ENCODE peak calls at places on chromosome 6, in ten cellular contexts. N is RPMI8226; E is NCI-H748 treated with DMSO at 0.1 percent for 48 hours; Y is activated CD4-positive, alpha-beta memory T cell treated with anti-CD3 and anti-CD28 coated beads for 36 hours; A is amniotic epithelial cell; I is activated B cell treated with CpG ODN at 0.5 μM for 24 hours; G is foreskin melanocyte; O is heart left ventricle; R is stimulated activated CD4-positive, alpha-beta T cell treated with anti-CD3 and anti-CD28 coated beads, Interleukin-1b, Interleukin-23, amount 100 ng/mL, for 4 hours; K is globus pallidus. W is an unnamed sample.

GRCh38 chr6:157438611-157439109 is 57.7 kb downstream of the ZDHHC14 start:
- DNase-seq in I (no peak), A (no peak), Y (no peak), O (no peak), G (no peak), K (no peak), N (no peak), E (no peak), R (no peak), W (no peak)

GRCh38 chr6:136117081-136117480 is 133.0 kb downstream of the MTFR2 start:
- DNase-seq in R (no peak), O (no peak), I (no peak), K (no peak), Y (no peak), G (no peak), E (no peak), A (no peak), N (no peak), W (no peak)

GRCh38 chr6:112311950-112312547 is 35.1 kb upstream of the RFPL4B start:
- DNase-seq in G (no peak), Y (peak), K (no peak), I (no peak), A (no peak), N (peak), O (no peak), R (no peak), E (peak), W (peak)

GRCh38 chr6:105678516-105678915 is 275.6 kb upstream of the PREP start:
- DNase-seq in N (no peak), A (peak), K (no peak), G (no peak), E (no peak), O (no peak), I (no peak), R (no peak), Y (no peak), W (no peak)

GRCh38 chr6:137823826-137824501 is 43.1 kb upstream of the TNFAIP3 start:
- DNase-seq in O (peak), G (peak), N (no peak), E (peak), R (peak), A (peak), Y (peak), K (peak), I (no peak), W (peak)

GRCh38 chr6:128659878-128660622 is 139.7 kb upstream of the PTPRK start:
- DNase-seq in Y (no peak), I (no peak), O (no peak), N (no peak), A (peak), R (no peak), G (no peak), K (no peak), E (no peak), W (no peak)

GRCh38 chr6:34526241-34526972 is 29.7 kb downstream of the SPDEF start:
- DNase-seq in E (no peak), R (no peak), Y (no peak), G (no peak), O (peak), I (no peak), A (peak), N (no peak), K (no peak), W (no peak)

GRCh38 chr6:5215799-5216198 is 45.0 kb downstream of the LYRM4 start:
- DNase-seq in O (no peak), N (no peak), A (no peak), I (no peak), R (no peak), Y (no peak), K (no peak), G (no peak), E (no peak), W (no peak)

GRCh38 chr6:32192608-32193039 is at the start of gene GPSM3:
- DNase-seq in E (no peak), G (peak), O (peak), N (peak), A (peak), R (peak), I (peak), Y (peak), K (no peak), W (peak)

GRCh38 chr6:154814063-154814462 is 80.8 kb downstream of the SCAF8 start:
- DNase-seq in O (no peak), A (no peak), K (no peak), Y (no peak), G (no peak), E (no peak), I (no peak), R (no peak), N (no peak), W (no peak)

GRCh38 chr6:47097092-47097945 is 55.2 kb upstream of the ADGRF1 start:
- DNase-seq in I (no peak), Y (peak), E (peak), R (no peak), G (peak), A (peak), O (peak), N (peak), K (peak), W (peak)

GRCh38 chr6:87334683-87335082 is 5.6 kb upstream of the GJB7 start:
- DNase-seq in I (no peak), N (no peak), O (no peak), A (no peak), Y (no peak), G (no peak), K (no peak), R (no peak), E (no peak), W (no peak)

GRCh38 chr6:37142047-37142614 is 27.8 kb upstream of the PIM1 start:
- DNase-seq in O (no peak), K (no peak), N (no peak), A (peak), Y (no peak), G (no peak), I (no peak), R (no peak), E (no peak), W (no peak)

GRCh38 chr6:51569594-51569993 is 517.8 kb downstream of the PKHD1 start:
- DNase-seq in Y (no peak), I (no peak), K (no peak), E (no peak), G (no peak), A (no peak), O (no peak), R (no peak), N (no peak), W (no peak)

GRCh38 chr6:159935633-159936032 is 33.2 kb upstream of the IGF2R start:
- DNase-seq in N (no peak), A (peak), E (no peak), K (no peak), G (no peak), I (no peak), R (no peak), Y (no peak), O (no peak), W (no peak)

W was measured in Kasumi-1.